ENCODE peak calls at places on chromosome 5, in ten cellular contexts. C, V, Z, I, G, W, E, Y, O and H are unnamed samples.

GRCh38 chr5:111742595-111742994 is 14.4 kb downstream of the NREP start:
- DNase-seq in W (no peak), Z (no peak), E (no peak), C (no peak), O (no peak), I (no peak), V (no peak), Y (no peak), G (no peak), H (peak)

GRCh38 chr5:32522429-32523143 is 62.8 kb upstream of the SUB1 start:
- DNase-seq in Z (peak), C (peak), V (no peak), Y (peak), I (no peak), O (no peak), E (peak), G (no peak), W (peak), H (peak)

GRCh38 chr5:2133080-2133479 is 250.4 kb upstream of the IRX4 start:
- DNase-seq in E (no peak), O (no peak), I (no peak), W (no peak), Y (no peak), Z (no peak), V (no peak), G (no peak), C (no peak), H (no peak)

GRCh38 chr5:141778211-141778610 is 96.2 kb upstream of the ARAP3 start:
- DNase-seq in V (no peak), O (no peak), W (no peak), Y (no peak), G (peak), C (no peak), I (peak), E (no peak), Z (peak), H (peak)

GRCh38 chr5:56632199-56632598 is 183.2 kb upstream of the MAP3K1 start:
- DNase-seq in Y (no peak), V (no peak), O (no peak), Z (no peak), W (no peak), E (no peak), I (no peak), G (no peak), C (no peak), H (no peak)

GRCh38 chr5:43007911-43008368 is 32.2 kb downstream of the ANXA2R start:
- DNase-seq in O (no peak), W (peak), I (no peak), G (peak), V (peak), E (peak), Y (peak), Z (peak), C (no peak), H (peak)

GRCh38 chr5:97102010-97102470 is 40.4 kb downstream of the LIX1 start:
- DNase-seq in Z (no peak), G (no peak), O (no peak), V (no peak), W (no peak), Y (no peak), I (no peak), C (no peak), E (no peak), H (no peak)

GRCh38 chr5:128216860-128217531 is 133.4 kb downstream of the SLC12A2 start:
- DNase-seq in C (no peak), W (no peak), O (no peak), V (no peak), G (no peak), I (peak), E (no peak), Z (peak), Y (no peak), H (peak)

GRCh38 chr5:142679744-142680143 is 6.1 kb downstream of the FGF1 start:
- DNase-seq in O (no peak), V (no peak), Y (no peak), W (no peak), C (no peak), E (no peak), I (no peak), G (no peak), Z (no peak), H (no peak)

GRCh38 chr5:19986036-19986619 is 1.9 kb downstream of the CDH18 start:
- DNase-seq in V (no peak), Y (no peak), O (no peak), G (no peak), I (no peak), C (no peak), E (no peak), Z (no peak), W (no peak), H (no peak)

GRCh38 chr5:44660251-44660650 is 148.5 kb upstream of the MRPS30 start:
- DNase-seq in W (no peak), Z (no peak), I (no peak), V (no peak), E (no peak), Y (no peak), O (no peak), G (no peak), C (no peak), H (no peak)

GRCh38 chr5:65919773-65920172 is 6.6 kb upstream of the ERBIN start:
- DNase-seq in E (no peak), O (no peak), C (no peak), I (no peak), W (no peak), V (no peak), G (no peak), Y (no peak), Z (no peak), H (no peak)

GRCh38 chr5:56480305-56481146 is 247.4 kb upstream of the ANKRD55 start:
- DNase-seq in V (no peak), Z (peak), C (peak), O (no peak), Y (peak), E (no peak), W (peak), G (peak), I (peak), H (peak)

GRCh38 chr5:174383196-174384178 is 338.0 kb downstream of the NSG2 start:
- DNase-seq in I (no peak), Z (no peak), C (no peak), E (no peak), Y (no peak), G (no peak), V (no peak), W (no peak), O (no peak), H (no peak)

GRCh38 chr5:135599421-135600140 is 20.8 kb upstream of the CXCL14 start:
- DNase-seq in I (no peak), Y (no peak), V (no peak), E (no peak), G (peak), W (no peak), O (no peak), C (no peak), Z (no peak), H (no peak)

GRCh38 chr5:173010021-173010420 is 26.4 kb downstream of the ATP6V0E1 start:
- DNase-seq in I (no peak), C (no peak), G (no peak), Y (no peak), W (no peak), O (peak), V (no peak), E (no peak), Z (no peak), H (no peak)

GRCh38 chr5:157150995-157151394 is 8.3 kb upstream of the MED7 start:
- DNase-seq in E (no peak), V (no peak), C (no peak), Y (no peak), I (no peak), Z (no peak), O (no peak), W (no peak), G (no peak), H (no peak)

GRCh38 chr5:142472306-142472951 is 147.6 kb upstream of the SPRY4 start:
- DNase-seq in V (peak), I (no peak), Z (no peak), O (no peak), C (no peak), G (no peak), E (peak), W (no peak), Y (peak), H (peak)

GRCh38 chr5:51394609-51395008 is 11.4 kb downstream of the ISL1 start:
- DNase-seq in O (no peak), V (no peak), Z (no peak), C (no peak), E (no peak), W (no peak), I (no peak), G (no peak), Y (no peak), H (no peak)

GRCh38 chr5:38008198-38008597 is 168.4 kb upstream of the GDNF start:
- DNase-seq in E (no peak), Z (no peak), Y (no peak), C (no peak), O (no peak), G (no peak), V (no peak), W (no peak), I (no peak), H (no peak)